ENCODE peak calls at places on chromosome 19, in five cellular contexts. E is tibial artery; R is GM23338; Z is CD4-positive, CD25-positive, alpha-beta regulatory T cell; B is Peyer's patch. D is an unnamed sample.

GRCh38 chr19:7969560-7969949 is 26.1 kb upstream of the TIMM44 start:
- DNase-seq in E (no peak), R (peak; percentile 87), Z (no peak), B (no peak), D (no peak)

GRCh38 chr19:38900816-38901215 is 1.0 kb downstream of the NFKBIB start:
- DNase-seq in E (no peak), R (no peak), Z (no peak), B (no peak), D (no peak)

GRCh38 chr19:47609885-47610545 is 1.1 kb downstream of the BICRA start:
- DNase-seq in E (peak; percentile 71), R (peak; percentile 79), Z (peak; percentile 29), B (peak; percentile 57), D (peak; percentile 32)

GRCh38 chr19:8113017-8113416 is 36.4 kb downstream of the FBN3 start:
- DNase-seq in E (no peak), R (peak; percentile 21), Z (no peak), B (no peak), D (no peak)

GRCh38 chr19:15467734-15468214 is 3.4 kb upstream of the RASAL3 start:
- DNase-seq in E (no peak), R (no peak), Z (no peak), B (no peak), D (no peak)

GRCh38 chr19:53927745-53928144 is 18.7 kb downstream of the CACNG7 start:
- DNase-seq in E (no peak), R (peak; percentile 97), Z (no peak), B (no peak), D (no peak)

GRCh38 chr19:2663920-2664571 is 38.4 kb downstream of the GNG7 start:
- DNase-seq in E (no peak), R (no peak), Z (no peak), B (peak; percentile 88), D (no peak)

GRCh38 chr19:14450168-14450874 is 17.2 kb downstream of the PKN1 start:
- DNase-seq in E (no peak), R (peak; percentile 98), Z (peak; percentile 45), B (no peak), D (peak; percentile 55)

GRCh38 chr19:33192010-33192409 is 2.1 kb upstream of the LRP3 start:
- DNase-seq in E (peak; percentile 57), R (peak; percentile 76), Z (no peak), B (no peak), D (no peak)

GRCh38 chr19:53864308-53864836 is 3.3 kb upstream of the MYADM start:
- DNase-seq in E (no peak), R (no peak), Z (no peak), B (no peak), D (no peak)

GRCh38 chr19:2648528-2648937 is 54.0 kb downstream of the GNG7 start:
- DNase-seq in E (no peak), R (peak; percentile 86), Z (peak; percentile 57), B (peak; percentile 76), D (peak; percentile 50)

GRCh38 chr19:36771275-36772231 is 1.1 kb downstream of the ZNF850 start:
- DNase-seq in E (peak; percentile 83), R (peak; percentile 96), Z (no peak), B (peak; percentile 25), D (no peak)

GRCh38 chr19:38656171-38656981 is 8.9 kb downstream of the ACTN4 start:
- DNase-seq in E (no peak), R (no peak), Z (peak; percentile 42), B (no peak), D (peak; percentile 30)

DNA sequence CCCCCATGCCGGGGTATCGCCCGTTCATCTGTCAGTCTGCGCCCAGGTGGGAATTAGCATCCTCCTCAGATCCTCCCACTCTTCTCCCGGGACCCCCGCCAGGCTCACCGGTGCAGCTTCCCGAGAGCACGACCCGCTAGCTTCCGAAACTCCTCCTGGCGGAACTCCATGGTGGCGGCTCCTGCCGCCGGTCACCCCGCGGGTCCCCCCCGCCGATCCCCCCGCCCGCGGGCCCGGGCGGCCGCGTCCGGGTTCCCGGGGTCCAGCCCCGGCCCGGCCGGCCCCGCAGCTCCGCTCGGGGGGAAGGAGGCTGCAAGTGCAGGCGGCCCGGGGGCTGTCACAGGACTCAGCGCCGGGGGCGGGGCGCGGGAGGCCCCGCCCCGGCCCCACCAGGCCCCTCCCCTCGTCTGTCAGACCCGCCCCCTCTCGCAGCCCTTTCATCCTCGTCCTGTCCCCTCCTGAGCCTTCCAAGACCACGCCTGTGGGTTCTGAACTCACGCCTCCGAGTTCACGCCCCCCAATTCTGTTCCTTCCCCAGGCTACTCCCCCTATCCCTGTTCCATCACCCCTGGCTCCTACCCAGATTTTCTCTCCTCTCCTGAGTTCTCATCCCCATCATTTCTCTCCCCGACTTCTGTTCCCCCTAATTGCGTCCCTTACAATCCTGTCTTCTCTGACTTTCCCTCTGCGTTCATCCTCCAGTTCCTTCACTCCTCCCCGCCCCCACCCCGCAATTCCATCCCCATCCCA is at the start of gene SLC17A7:
- DNase-seq in E (peak; percentile 82), R (peak; percentile 90), Z (peak; percentile 44), B (no peak), D (peak; percentile 31)
- H3K27ac ChIP-seq in E (peak within 1 kb of the TSS; percentile 77), R (peak within 1 kb of the TSS; percentile 76), Z (no peak within 1 kb of the TSS), B (no peak within 1 kb of the TSS), D (no peak within 1 kb of the TSS)

DNA sequence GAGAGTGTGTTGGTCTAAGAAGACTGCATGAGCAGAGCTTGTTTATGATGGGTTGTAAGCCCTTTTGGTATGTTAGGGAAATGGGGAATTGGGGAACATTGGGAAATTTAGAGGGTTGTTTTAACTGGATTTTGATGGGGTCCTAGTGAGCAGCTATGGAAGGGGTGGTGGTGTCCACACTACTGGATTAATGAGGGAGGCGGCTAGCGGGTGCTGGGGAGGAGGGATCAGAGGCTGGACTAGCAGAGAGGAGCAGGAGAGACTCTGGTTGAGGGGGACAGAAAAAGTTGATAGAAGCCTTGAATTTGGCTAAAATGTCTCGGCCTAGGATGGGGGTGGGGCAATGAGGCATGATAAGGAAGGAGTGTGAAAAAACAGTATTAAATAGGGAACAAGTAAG is 1369.1 kb downstream of the UQCRFS1 start:
- DNase-seq in E (no peak), R (no peak), Z (no peak), B (no peak), D (no peak)
- H3K4me1 ChIP-seq in E (no peaks in the 10 kb centered on the region), R (no peaks in the 10 kb centered on the region), Z (no peaks in the 10 kb centered on the region), B (no peaks in the 10 kb centered on the region), D (no peaks in the 10 kb centered on the region)

DNA sequence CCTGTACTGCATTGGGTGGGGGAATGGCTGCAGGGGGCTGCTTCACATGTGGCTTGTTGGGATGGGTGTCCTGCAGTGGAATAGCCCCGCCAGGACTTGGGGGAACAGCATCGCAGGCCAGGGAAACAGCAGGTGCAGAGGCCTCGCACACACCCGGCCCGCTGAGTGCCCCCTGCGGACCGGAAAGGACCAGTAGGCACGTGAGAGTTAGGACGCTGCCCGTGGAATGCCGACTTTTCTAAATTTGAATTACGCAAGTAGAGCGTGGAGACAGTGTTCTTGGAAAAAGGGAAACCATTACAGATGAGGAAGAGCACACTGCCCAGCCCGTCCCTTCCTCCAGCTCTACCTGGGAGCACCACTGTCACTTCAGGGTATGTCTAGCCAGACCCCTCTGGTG is 11.5 kb downstream of the DNM2 start:
- DNase-seq in E (no peak), R (no peak), Z (no peak), B (no peak), D (no peak)
- H3K27ac ChIP-seq in E (no peak overlapping the region), R (no peak overlapping the region), Z (no peak overlapping the region), B (peak overlapping the region; percentile 10), D (peak overlapping the region; percentile 25)

DNA sequence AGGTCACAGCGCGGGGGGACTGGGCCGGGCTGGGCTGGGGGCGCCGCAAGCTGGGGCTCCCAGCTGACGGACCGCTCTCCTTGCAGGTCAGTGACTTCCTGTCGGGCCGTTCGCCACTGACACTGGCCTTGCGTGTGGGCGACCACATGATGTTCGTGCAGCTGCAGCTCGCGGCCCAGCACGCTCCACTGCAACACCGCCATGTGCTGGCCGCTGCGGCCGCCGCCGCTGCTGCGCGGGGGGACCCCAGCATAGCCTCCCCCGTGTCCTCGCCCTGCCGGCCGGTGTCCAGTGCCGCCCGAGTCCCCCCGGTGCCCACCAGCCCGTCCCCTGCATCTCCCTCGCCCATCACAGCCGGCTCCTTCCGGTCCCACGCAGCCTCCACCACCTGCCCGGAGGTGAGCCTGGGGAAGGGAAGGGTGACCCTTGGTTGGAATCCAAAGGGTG is 5.7 kb downstream of the MIDN start:
- DNase-seq in E (no peak), R (no peak), Z (no peak), B (no peak), D (no peak)
- H3K4me1 ChIP-seq in E (peaks cover 58% of the 10 kb centered on the region), R (peaks cover 19% of the 10 kb centered on the region), Z (peaks cover 68% of the 10 kb centered on the region), B (peaks cover 66% of the 10 kb centered on the region), D (peaks cover 69% of the 10 kb centered on the region)

GRCh38 chr19:13130886-13131490 is 12.9 kb downstream of the NACC1 start:
- DNase-seq in E (no peak), R (no peak), Z (no peak), B (no peak), D (no peak)
- H3K27ac ChIP-seq in E (no peak overlapping the region), R (no peak overlapping the region), Z (no peak overlapping the region), B (no peak overlapping the region), D (no peak overlapping the region)

DNA sequence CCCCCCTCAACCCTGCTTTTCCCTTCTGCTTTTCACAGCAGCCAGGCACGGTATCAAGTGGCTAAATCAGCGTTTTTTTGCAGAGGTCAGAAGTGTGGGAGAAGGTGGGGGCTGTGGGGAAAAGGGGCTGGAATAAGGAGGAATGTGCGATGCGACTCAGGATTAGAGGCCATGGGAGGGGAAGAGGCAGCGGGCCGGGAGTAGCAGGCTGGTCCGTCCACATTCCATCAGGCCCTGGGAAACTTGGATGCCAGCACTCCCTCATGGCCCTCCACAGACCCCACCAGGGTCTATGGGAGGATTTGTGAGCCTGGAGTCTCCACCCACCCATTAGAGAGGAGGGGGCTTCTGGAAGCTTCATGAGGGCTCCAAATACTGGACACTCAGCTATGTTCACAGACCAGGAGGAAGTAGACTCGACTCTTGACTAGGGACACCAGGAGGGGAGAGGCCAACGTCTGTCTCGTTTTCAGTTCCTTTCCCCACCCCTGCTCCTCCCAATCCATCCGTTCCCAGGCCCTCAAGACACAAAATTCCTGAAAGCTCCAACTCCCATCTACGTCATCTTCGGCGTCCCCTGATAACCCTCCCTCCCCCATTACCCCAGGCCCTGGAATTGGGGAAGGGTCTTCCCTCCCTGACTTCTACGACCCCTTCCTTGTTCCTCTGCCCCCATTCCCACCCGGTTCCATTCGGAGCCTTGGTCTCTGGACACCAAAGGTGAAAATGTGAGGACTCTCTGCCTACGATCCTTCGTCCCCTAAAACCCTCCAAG is 3.3 kb upstream of the KCNC3 start:
- DNase-seq in E (no peak), R (peak; percentile 86), Z (no peak), B (no peak), D (no peak)
- H3K4me1 ChIP-seq in E (peaks cover 24% of the 10 kb centered on the region), R (peaks cover 16% of the 10 kb centered on the region), Z (peaks cover 56% of the 10 kb centered on the region), B (peaks cover 46% of the 10 kb centered on the region), D (peaks cover 43% of the 10 kb centered on the region)

D was measured in effector memory CD4-positive, alpha-beta T cell.